ENCODE peak calls at places on chromosomes 4 and X, in five cellular contexts. One of them, this sample, is unnamed.

GRCh38 chrX:6694977-6695376 is 160.1 kb upstream of the VCX3A start:
- DNase-seq in GM12891: no peak
- DNase-seq in H1: no peak
- DNase-seq in K562: no peak
- DNase-seq in GM12878: no peak
- DNase-seq in this sample: no peak

GRCh38 chr4:71860643-71861042 is 76.8 kb upstream of the GC start:
- DNase-seq in GM12891: no peak
- DNase-seq in H1: no peak
- DNase-seq in K562: no peak
- DNase-seq in GM12878: no peak
- DNase-seq in this sample: no peak

GRCh38 chrX:72255445-72255844 is 16.6 kb upstream of the ERCC6L start:
- DNase-seq in GM12891: no peak
- DNase-seq in H1: peak
- DNase-seq in K562: no peak
- DNase-seq in GM12878: no peak
- DNase-seq in this sample: no peak

GRCh38 chr4:119894650-119895208 is 171.9 kb downstream of the MAD2L1 start:
- DNase-seq in GM12891: no peak
- DNase-seq in H1: no peak
- DNase-seq in K562: no peak
- DNase-seq in GM12878: no peak
- DNase-seq in this sample: no peak

GRCh38 chr4:83128235-83128929 is 13.9 kb upstream of the PLAC8 start:
- DNase-seq in GM12891: no peak
- DNase-seq in H1: no peak
- DNase-seq in K562: no peak
- DNase-seq in GM12878: no peak
- DNase-seq in this sample: no peak

GRCh38 chrX:20461576-20461975 is 194.9 kb upstream of the RPS6KA3 start:
- DNase-seq in GM12891: no peak
- DNase-seq in H1: no peak
- DNase-seq in K562: no peak
- DNase-seq in GM12878: no peak
- DNase-seq in this sample: no peak

GRCh38 chr4:37836838-37837413 is 10.4 kb downstream of the PGM2 start:
- DNase-seq in GM12891: no peak
- DNase-seq in H1: no peak
- DNase-seq in K562: no peak
- DNase-seq in GM12878: no peak
- DNase-seq in this sample: no peak

GRCh38 chr4:88320780-88321373 is 36.5 kb upstream of the PPM1K start:
- DNase-seq in GM12891: peak
- DNase-seq in H1: peak
- DNase-seq in K562: no peak
- DNase-seq in GM12878: peak
- DNase-seq in this sample: peak

GRCh38 chr4:7472443-7473013 is 37.8 kb upstream of the PSAPL1 start:
- DNase-seq in GM12891: no peak
- DNase-seq in H1: no peak
- DNase-seq in K562: peak
- DNase-seq in GM12878: no peak
- DNase-seq in this sample: no peak

GRCh38 chrX:9144643-9145290 is 110.8 kb upstream of the FAM9B start:
- DNase-seq in GM12891: no peak
- DNase-seq in H1: no peak
- DNase-seq in K562: no peak
- DNase-seq in GM12878: no peak
- DNase-seq in this sample: no peak

GRCh38 chrX:13007519-13008188 is 32.7 kb downstream of the TMSB4X start:
- DNase-seq in GM12891: no peak
- DNase-seq in H1: no peak
- DNase-seq in K562: no peak
- DNase-seq in GM12878: no peak
- DNase-seq in this sample: no peak

GRCh38 chrX:123138473-123138872 is 45.6 kb upstream of the GRIA3 start:
- DNase-seq in GM12891: no peak
- DNase-seq in H1: no peak
- DNase-seq in K562: no peak
- DNase-seq in GM12878: no peak
- DNase-seq in this sample: no peak

GRCh38 chr4:8585186-8585585 is 5.0 kb downstream of the GPR78 start:
- DNase-seq in GM12891: no peak
- DNase-seq in H1: no peak
- DNase-seq in K562: no peak
- DNase-seq in GM12878: no peak
- DNase-seq in this sample: no peak

GRCh38 chr4:145523117-145523516 is 41.5 kb downstream of the SMAD1 start:
- DNase-seq in GM12891: no peak
- DNase-seq in H1: no peak
- DNase-seq in K562: no peak
- DNase-seq in GM12878: no peak
- DNase-seq in this sample: no peak

GRCh38 chrX:69109706-69110635 is 55.3 kb downstream of the PJA1 start:
- DNase-seq in GM12891: no peak
- DNase-seq in H1: no peak
- DNase-seq in K562: peak
- DNase-seq in GM12878: no peak
- DNase-seq in this sample: no peak

GRCh38 chr4:177356921-177357320 is 47.2 kb downstream of the NEIL3 start:
- DNase-seq in GM12891: no peak
- DNase-seq in H1: no peak
- DNase-seq in K562: no peak
- DNase-seq in GM12878: no peak
- DNase-seq in this sample: no peak

GRCh38 chr4:46016306-46016705 is 107.5 kb downstream of the GABRG1 start:
- DNase-seq in GM12891: no peak
- DNase-seq in H1: no peak
- DNase-seq in K562: no peak
- DNase-seq in GM12878: no peak
- DNase-seq in this sample: no peak

GRCh38 chrX:3501833-3502535 is 155.5 kb upstream of the MXRA5 start:
- DNase-seq in GM12891: no peak
- DNase-seq in H1: no peak
- DNase-seq in K562: no peak
- DNase-seq in GM12878: no peak
- DNase-seq in this sample: no peak

GRCh38 chr4:211033-211511 is 86.8 kb downstream of the ZNF718 start:
- DNase-seq in GM12891: no peak
- DNase-seq in H1: no peak
- DNase-seq in K562: no peak
- DNase-seq in GM12878: peak
- DNase-seq in this sample: no peak

GRCh38 chrX:40260123-40260751 is 162.5 kb upstream of the BCOR start:
- DNase-seq in GM12891: no peak
- DNase-seq in H1: no peak
- DNase-seq in K562: no peak
- DNase-seq in GM12878: no peak
- DNase-seq in this sample: no peak

GRCh38 chr4:73726000-73726399 is 14.4 kb upstream of the CXCL8 start:
- DNase-seq in GM12891: no peak
- DNase-seq in H1: no peak
- DNase-seq in K562: no peak
- DNase-seq in GM12878: no peak
- DNase-seq in this sample: no peak

GRCh38 chr4:123291329-123291728 is 105.3 kb upstream of the SPRY1 start:
- DNase-seq in GM12891: no peak
- DNase-seq in H1: no peak
- DNase-seq in K562: no peak
- DNase-seq in GM12878: no peak
- DNase-seq in this sample: no peak

GRCh38 chrX:153519569-153520285 is 2.3 kb downstream of the ATP2B3 start:
- DNase-seq in GM12891: no peak
- DNase-seq in H1: no peak
- DNase-seq in K562: no peak
- DNase-seq in GM12878: no peak
- DNase-seq in this sample: no peak
- TF ChIP-seq TAF1 in GM12891: no peak
- TF ChIP-seq TAF1 in H1: no peak
- TF ChIP-seq TAF1 in K562: no peak
- TF ChIP-seq TAF1 in GM12878: no peak
- TF ChIP-seq TAF1 in this sample: no peak

GRCh38 chrX:107567370-107567769 is 60.9 kb upstream of the PRPS1 start:
- DNase-seq in GM12891: no peak
- DNase-seq in H1: no peak
- DNase-seq in K562: peak
- DNase-seq in GM12878: no peak
- DNase-seq in this sample: no peak
- TF ChIP-seq POLR2AphosphoS5 in GM12891: no peak
- TF ChIP-seq POLR2AphosphoS5 in H1: no peak
- TF ChIP-seq POLR2AphosphoS5 in K562: peak
- TF ChIP-seq POLR2AphosphoS5 in GM12878: no peak
- TF ChIP-seq POLR2AphosphoS5 in this sample: no peak

GRCh38 chr4:76950052-76950845 is 697 bp downstream of the SEPTIN11 start:
- DNase-seq in GM12891: peak
- DNase-seq in H1: peak
- DNase-seq in K562: peak
- DNase-seq in GM12878: no peak
- DNase-seq in this sample: peak

GRCh38 chr4:76950846-76951321 is 1.3 kb downstream of the SEPTIN11 start:
- DNase-seq in GM12891: no peak
- DNase-seq in H1: no peak
- DNase-seq in K562: no peak
- DNase-seq in GM12878: no peak
- DNase-seq in this sample: no peak

GRCh38 chr4:76948441-76949292 is 885 bp upstream of the SEPTIN11 start:
- DNase-seq in GM12891: peak
- DNase-seq in H1: no peak
- DNase-seq in K562: peak
- DNase-seq in GM12878: peak
- DNase-seq in this sample: peak

GRCh38 chr4:76951333-76952033 is 1.9 kb downstream of the SEPTIN11 start:
- DNase-seq in GM12891: no peak
- DNase-seq in H1: no peak
- DNase-seq in K562: no peak
- DNase-seq in GM12878: no peak
- DNase-seq in this sample: no peak

DNA sequence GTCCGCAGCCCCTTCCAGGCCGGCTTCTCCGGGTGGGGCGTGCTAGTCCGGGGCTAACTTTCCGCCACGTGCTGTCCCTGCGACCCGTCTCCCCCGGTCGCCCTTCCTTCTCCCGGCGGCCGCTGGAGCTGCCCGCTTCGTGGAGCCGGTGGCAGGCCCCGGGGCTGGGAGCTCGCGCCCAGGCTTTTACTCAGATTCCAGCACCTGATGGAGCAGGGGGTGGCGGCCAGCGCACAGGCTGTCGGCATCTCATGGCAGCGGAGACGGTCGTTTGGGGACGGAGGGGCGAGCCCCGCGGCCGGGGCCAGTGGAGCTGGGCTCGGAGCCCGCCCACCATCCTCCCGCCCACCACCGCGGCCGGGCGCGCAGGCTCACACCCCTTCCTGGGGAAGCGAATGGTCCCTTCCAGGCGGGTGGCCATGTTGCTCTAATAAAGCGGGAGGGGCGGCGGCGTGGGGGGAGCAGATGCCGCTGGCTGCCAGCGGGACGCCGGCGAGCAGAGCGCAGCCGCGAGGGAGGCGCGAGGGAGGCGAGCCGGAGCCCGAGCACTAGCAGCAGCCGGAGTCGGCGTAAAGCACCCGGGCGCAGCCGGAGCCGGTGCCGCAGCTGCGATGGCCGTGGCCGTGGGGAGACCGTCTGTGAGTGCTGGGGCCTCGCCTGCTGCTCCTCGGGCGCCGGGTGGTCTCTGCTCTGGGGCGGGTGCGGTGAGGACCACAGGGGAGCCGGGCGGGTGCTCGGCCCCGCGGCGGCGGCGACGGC is at the start of gene SEPTIN11:
- DNase-seq in GM12891: peak
- DNase-seq in H1: peak
- DNase-seq in K562: peak
- DNase-seq in GM12878: peak
- DNase-seq in this sample: peak
- TF ChIP-seq POLR2A in GM12891: peak
- TF ChIP-seq POLR2A in H1: no peak
- TF ChIP-seq POLR2A in K562: peak
- TF ChIP-seq POLR2A in GM12878: peak
- TF ChIP-seq POLR2A in this sample: peak

DNA sequence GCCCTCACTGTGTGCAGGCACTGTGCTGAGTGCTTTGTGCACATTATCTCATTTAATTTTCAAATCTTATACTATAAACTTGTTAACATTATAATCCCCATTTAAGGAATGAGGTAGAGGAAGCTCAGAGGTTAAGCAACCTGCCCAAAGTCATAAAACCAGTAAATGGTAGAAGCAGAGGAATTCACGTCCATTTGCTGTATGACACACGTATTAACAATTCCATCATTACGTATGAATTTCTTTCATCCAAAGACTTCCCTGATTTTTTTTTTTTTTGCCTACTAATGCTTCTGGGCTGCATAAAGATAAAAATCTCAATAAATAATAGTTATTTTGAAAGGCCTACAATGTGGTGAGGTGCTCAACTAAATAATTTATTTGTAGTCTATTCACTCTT is 64.5 kb upstream of the H2AZ1 start:
- DNase-seq in GM12891: no peak
- DNase-seq in H1: no peak
- DNase-seq in K562: no peak
- DNase-seq in GM12878: no peak
- DNase-seq in this sample: no peak
- TF ChIP-seq TAF1 in GM12891: no peak
- TF ChIP-seq TAF1 in H1: no peak
- TF ChIP-seq TAF1 in K562: no peak
- TF ChIP-seq TAF1 in GM12878: no peak
- TF ChIP-seq TAF1 in this sample: no peak

DNA sequence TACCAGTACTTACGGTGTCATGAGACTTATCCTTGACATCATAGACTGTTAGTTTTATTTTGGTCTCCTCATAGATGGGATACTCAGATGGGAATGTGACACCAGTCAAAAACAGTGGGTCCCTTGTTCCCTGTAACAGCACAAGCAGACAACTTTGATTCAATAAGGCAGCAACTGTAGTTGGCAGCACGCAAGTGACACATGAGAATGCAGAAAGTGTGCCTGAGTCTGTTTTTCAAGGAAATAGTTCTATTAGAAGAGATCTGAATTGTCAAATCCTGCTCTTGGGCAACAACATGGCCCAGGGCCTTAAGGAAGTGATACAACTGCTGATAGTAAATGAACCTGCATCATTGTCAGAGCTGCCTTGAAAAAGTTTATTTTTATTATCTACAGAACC is 443.2 kb downstream of the INPP4B start:
- DNase-seq in GM12891: no peak
- DNase-seq in H1: no peak
- DNase-seq in K562: no peak
- DNase-seq in GM12878: no peak
- DNase-seq in this sample: no peak
- TF ChIP-seq POLR2AphosphoS5 in GM12891: no peak
- TF ChIP-seq POLR2AphosphoS5 in H1: no peak
- TF ChIP-seq POLR2AphosphoS5 in K562: no peak
- TF ChIP-seq POLR2AphosphoS5 in GM12878: no peak
- TF ChIP-seq POLR2AphosphoS5 in this sample: no peak

This sample was measured in GM12892.